ENCODE peak calls at places on chromosomes 11 and 22, in four cellular contexts. B, S, O and P are unnamed samples.

GRCh38 chr22:46262449-46263207 is 515 bp downstream of the PKDREJ start:
- DNase-seq in B (no peak), O (peak), S (peak), P (peak)

GRCh38 chr11:102560555-102561011 is 30.0 kb upstream of the MMP7 start:
- DNase-seq in B (peak), O (no peak), S (no peak), P (no peak)

GRCh38 chr11:69495441-69496201 is 14.2 kb downstream of the LINC01488 start:
- DNase-seq in S (peak), O (no peak), B (no peak), P (peak)

GRCh38 chr11:63668396-63668795 is 2.8 kb downstream of the ATL3 start:
- DNase-seq in B (no peak), S (no peak), O (no peak), P (no peak)

GRCh38 chr22:43273902-43274484 is 69.2 kb downstream of the SCUBE1 start:
- DNase-seq in O (peak), S (no peak), B (peak), P (no peak)

GRCh38 chr22:38758276-38758945 is 2.6 kb upstream of the SUN2 start:
- DNase-seq in B (peak), S (no peak), O (no peak), P (no peak)

GRCh38 chr11:66543263-66544107 is 2.4 kb downstream of the ZDHHC24 start:
- DNase-seq in O (peak), B (peak), S (no peak), P (peak)

GRCh38 chr11:607020-607780 is 8.6 kb downstream of the IRF7 start:
- DNase-seq in B (no peak), S (no peak), O (no peak), P (no peak)

GRCh38 chr22:37230673-37231405 is 13.2 kb downstream of the RAC2 start:
- DNase-seq in O (peak), B (peak), S (peak), P (peak)

GRCh38 chr11:56885854-56886253 is 102.9 kb upstream of the OR5AK2 start:
- DNase-seq in O (no peak), B (no peak), S (no peak), P (no peak)

GRCh38 chr11:112004389-112004788 is 20.8 kb upstream of the DLAT start:
- DNase-seq in B (peak), S (no peak), O (peak), P (no peak)

GRCh38 chr22:48649466-48649865 is 1178.2 kb downstream of the BRD1 start:
- DNase-seq in B (no peak), O (no peak), S (no peak), P (no peak)

GRCh38 chr11:47773882-47774281 is 6.7 kb upstream of the FNBP4 start:
- DNase-seq in B (no peak), S (no peak), O (no peak), P (no peak)

GRCh38 chr11:70501933-70502540 is 103.7 kb downstream of the CTTN start:
- DNase-seq in O (no peak), B (no peak), S (peak), P (peak)

GRCh38 chr11:16890442-16890841 is 123.8 kb downstream of the PLEKHA7 start:
- DNase-seq in S (no peak), B (no peak), O (no peak), P (no peak)

GRCh38 chr11:17443926-17444690 is 32.5 kb downstream of the ABCC8 start:
- DNase-seq in O (no peak), S (no peak), B (no peak), P (no peak)

GRCh38 chr22:40922484-40923303 is 28.5 kb upstream of the RBX1 start:
- DNase-seq in S (no peak), O (no peak), B (peak), P (no peak)

GRCh38 chr11:127943763-127944162 is 643.6 kb downstream of the ETS1 start:
- DNase-seq in B (no peak), O (no peak), S (no peak), P (no peak)

DNA sequence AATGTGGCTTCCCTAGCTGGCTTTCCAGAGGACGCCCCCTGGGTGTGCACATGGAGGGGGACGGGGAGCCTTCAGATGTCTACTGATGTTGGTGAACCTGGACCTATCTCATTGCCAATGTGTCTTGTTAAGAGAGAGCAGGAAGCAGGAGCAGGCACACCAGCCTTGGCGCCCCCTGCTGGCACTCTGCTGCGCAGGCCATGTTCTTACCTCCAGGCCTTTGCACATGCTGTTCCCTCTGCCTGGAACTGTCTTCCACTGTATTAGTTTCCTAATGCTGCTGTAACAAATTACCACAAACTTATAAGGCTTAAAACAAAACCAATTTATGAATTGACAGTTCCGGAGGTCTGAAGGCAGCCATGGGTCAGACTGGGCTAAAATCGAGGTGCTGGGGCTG is 23.6 kb upstream of the MN1 start:
- DNase-seq in S (no peak), O (peak), B (no peak), P (no peak)
- TF ChIP-seq CTCF in S (peak), O (peak), B (peak), P (peak)

DNA sequence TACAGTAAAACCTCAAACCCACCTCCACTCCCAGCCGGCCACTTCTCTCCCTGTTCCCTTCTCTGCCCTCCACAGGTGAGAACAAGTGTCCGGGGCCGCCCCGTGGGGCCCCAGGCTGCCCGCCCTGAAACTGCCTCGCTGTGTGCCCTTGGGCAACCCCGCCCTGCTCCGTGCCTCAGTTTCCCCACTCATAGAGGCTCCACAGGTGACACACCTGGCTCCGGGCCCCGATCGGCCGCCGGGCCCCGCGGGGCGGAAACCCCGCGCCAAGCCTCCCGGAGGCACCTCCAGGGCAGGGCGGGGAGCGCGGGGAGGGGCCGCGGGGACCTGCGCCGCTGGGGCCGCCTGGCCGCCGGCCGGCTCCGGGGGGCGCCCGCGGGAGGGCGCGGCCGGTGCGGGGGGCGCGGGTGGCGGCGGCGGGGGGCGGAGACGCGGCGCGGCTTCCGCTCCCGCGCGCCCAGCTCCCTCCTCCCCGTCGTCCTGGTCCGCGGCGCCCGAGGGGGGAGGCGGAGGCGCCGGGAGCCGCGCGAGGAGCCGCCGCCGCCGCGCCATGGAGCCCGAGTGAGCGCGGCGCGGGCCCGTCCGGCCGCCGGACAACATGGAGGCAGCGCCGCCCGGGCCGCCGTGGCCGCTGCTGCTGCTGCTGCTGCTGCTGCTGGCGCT is at the start of gene LRP5:
- DNase-seq in O (peak), B (peak), S (peak), P (no peak)
- TF ChIP-seq CTCF in O (no peak), B (peak), S (no peak), P (no peak)

GRCh38 chr11:114173836-114174235 is 114.3 kb downstream of the ZBTB16 start:
- DNase-seq in B (no peak), S (no peak), O (no peak), P (no peak)
- TF ChIP-seq CTCF in B (no peak), S (no peak), O (no peak), P (no peak)

DNA sequence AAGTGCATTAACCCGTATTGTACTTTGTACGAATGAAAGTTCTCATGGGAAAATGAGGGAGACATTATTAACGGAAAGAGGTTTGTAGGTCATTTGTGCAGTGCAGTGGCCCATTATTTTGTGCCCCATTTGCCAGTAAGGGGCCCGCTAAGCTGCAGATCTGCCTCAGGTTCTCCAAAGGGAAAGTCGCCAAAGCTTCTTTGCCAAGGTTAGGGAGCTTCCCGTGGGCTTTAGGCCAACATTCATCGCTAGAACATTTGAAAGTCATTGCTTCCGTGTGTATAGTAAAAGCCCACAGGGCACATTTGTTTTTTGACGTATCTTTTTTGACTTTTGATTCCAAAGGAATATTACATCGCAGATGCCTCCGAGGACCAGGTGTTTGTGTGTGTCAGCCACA is 61.0 kb upstream of the SORL1-AS1 start:
- DNase-seq in S (no peak), O (no peak), B (no peak), P (no peak)
- TF ChIP-seq CTCF in S (no peak), O (no peak), B (no peak), P (no peak)

GRCh38 chr11:46677991-46678740 is 22.3 kb downstream of the ARHGAP1 start:
- DNase-seq in B (no peak), O (peak), S (peak), P (no peak)
- TF ChIP-seq CTCF in B (no peak), O (peak), S (no peak), P (no peak)